ENCODE peak calls at places on chromosomes 11 and 22, in five cellular contexts. One of them, this sample, is unnamed.

GRCh38 chr22:39081557-39081956 is 4.5 kb downstream of the APOBEC3G start:
- DNase-seq in NCI-H1436: no peak
- DNase-seq in stimulated activated CD4-positive, alpha-beta T cell treated with anti-CD3 and anti-CD28 coated beads, Interleukin-4, amount 100 ng/mL, for 4 hours: no peak
- DNase-seq in fibroblast of pulmonary artery: no peak
- DNase-seq in AG08396: no peak
- DNase-seq in this sample: no peak

GRCh38 chr11:120718171-120718570 is 206.6 kb downstream of the GRIK4 start:
- DNase-seq in NCI-H1436: no peak
- DNase-seq in stimulated activated CD4-positive, alpha-beta T cell treated with anti-CD3 and anti-CD28 coated beads, Interleukin-4, amount 100 ng/mL, for 4 hours: no peak
- DNase-seq in fibroblast of pulmonary artery: no peak
- DNase-seq in AG08396: no peak
- DNase-seq in this sample: no peak

GRCh38 chr11:13009476-13009920 is 382 bp downstream of the RASSF10 start:
- DNase-seq in NCI-H1436: no peak
- DNase-seq in stimulated activated CD4-positive, alpha-beta T cell treated with anti-CD3 and anti-CD28 coated beads, Interleukin-4, amount 100 ng/mL, for 4 hours: no peak
- DNase-seq in fibroblast of pulmonary artery: no peak
- DNase-seq in AG08396: no peak
- DNase-seq in this sample: no peak

GRCh38 chr11:44787070-44787469 is 60.3 kb downstream of the TSPAN18 start:
- DNase-seq in NCI-H1436: no peak
- DNase-seq in stimulated activated CD4-positive, alpha-beta T cell treated with anti-CD3 and anti-CD28 coated beads, Interleukin-4, amount 100 ng/mL, for 4 hours: no peak
- DNase-seq in fibroblast of pulmonary artery: no peak
- DNase-seq in AG08396: no peak
- DNase-seq in this sample: no peak

GRCh38 chr22:31244943-31245451 is 32.9 kb downstream of the LIMK2 start:
- DNase-seq in NCI-H1436: no peak
- DNase-seq in stimulated activated CD4-positive, alpha-beta T cell treated with anti-CD3 and anti-CD28 coated beads, Interleukin-4, amount 100 ng/mL, for 4 hours: no peak
- DNase-seq in fibroblast of pulmonary artery: no peak
- DNase-seq in AG08396: no peak
- DNase-seq in this sample: no peak

GRCh38 chr11:110431212-110432073 is 1.7 kb downstream of the FDX1 start:
- DNase-seq in NCI-H1436: no peak
- DNase-seq in stimulated activated CD4-positive, alpha-beta T cell treated with anti-CD3 and anti-CD28 coated beads, Interleukin-4, amount 100 ng/mL, for 4 hours: no peak
- DNase-seq in fibroblast of pulmonary artery: peak; percentile 26
- DNase-seq in AG08396: peak; percentile 31
- DNase-seq in this sample: no peak

GRCh38 chr11:106076421-106076922 is 675 bp downstream of the KBTBD3 start:
- DNase-seq in NCI-H1436: no peak
- DNase-seq in stimulated activated CD4-positive, alpha-beta T cell treated with anti-CD3 and anti-CD28 coated beads, Interleukin-4, amount 100 ng/mL, for 4 hours: no peak
- DNase-seq in fibroblast of pulmonary artery: no peak
- DNase-seq in AG08396: no peak
- DNase-seq in this sample: no peak

GRCh38 chr11:128902515-128903066 is 11.4 kb downstream of the KCNJ5 start:
- DNase-seq in NCI-H1436: no peak
- DNase-seq in stimulated activated CD4-positive, alpha-beta T cell treated with anti-CD3 and anti-CD28 coated beads, Interleukin-4, amount 100 ng/mL, for 4 hours: no peak
- DNase-seq in fibroblast of pulmonary artery: peak; percentile 20
- DNase-seq in AG08396: peak; percentile 64
- DNase-seq in this sample: no peak

GRCh38 chr11:126733685-126734084 is 266.9 kb downstream of the KIRREL3 start:
- DNase-seq in NCI-H1436: no peak
- DNase-seq in stimulated activated CD4-positive, alpha-beta T cell treated with anti-CD3 and anti-CD28 coated beads, Interleukin-4, amount 100 ng/mL, for 4 hours: no peak
- DNase-seq in fibroblast of pulmonary artery: no peak
- DNase-seq in AG08396: peak; percentile 27
- DNase-seq in this sample: no peak

GRCh38 chr22:28817919-28818859 is 17.8 kb upstream of the XBP1 start:
- DNase-seq in NCI-H1436: peak; percentile 61
- DNase-seq in stimulated activated CD4-positive, alpha-beta T cell treated with anti-CD3 and anti-CD28 coated beads, Interleukin-4, amount 100 ng/mL, for 4 hours: no peak
- DNase-seq in fibroblast of pulmonary artery: no peak
- DNase-seq in AG08396: no peak
- DNase-seq in this sample: no peak

GRCh38 chr11:76620471-76620870 is 50.1 kb downstream of the LRRC32 start:
- DNase-seq in NCI-H1436: no peak
- DNase-seq in stimulated activated CD4-positive, alpha-beta T cell treated with anti-CD3 and anti-CD28 coated beads, Interleukin-4, amount 100 ng/mL, for 4 hours: no peak
- DNase-seq in fibroblast of pulmonary artery: peak; percentile 86
- DNase-seq in AG08396: peak; percentile 64
- DNase-seq in this sample: no peak

GRCh38 chr11:64698427-64698826 is 24.6 kb downstream of the NRXN2 start:
- DNase-seq in NCI-H1436: no peak
- DNase-seq in stimulated activated CD4-positive, alpha-beta T cell treated with anti-CD3 and anti-CD28 coated beads, Interleukin-4, amount 100 ng/mL, for 4 hours: no peak
- DNase-seq in fibroblast of pulmonary artery: no peak
- DNase-seq in AG08396: no peak
- DNase-seq in this sample: no peak

GRCh38 chr22:42114721-42115120 is 15.9 kb downstream of the CYP2D6 start:
- DNase-seq in NCI-H1436: no peak
- DNase-seq in stimulated activated CD4-positive, alpha-beta T cell treated with anti-CD3 and anti-CD28 coated beads, Interleukin-4, amount 100 ng/mL, for 4 hours: no peak
- DNase-seq in fibroblast of pulmonary artery: peak; percentile 31
- DNase-seq in AG08396: peak; percentile 43
- DNase-seq in this sample: no peak

GRCh38 chr11:16612801-16613400 is 125.5 kb upstream of the C11orf58 start:
- DNase-seq in NCI-H1436: peak; percentile 6
- DNase-seq in stimulated activated CD4-positive, alpha-beta T cell treated with anti-CD3 and anti-CD28 coated beads, Interleukin-4, amount 100 ng/mL, for 4 hours: no peak
- DNase-seq in fibroblast of pulmonary artery: no peak
- DNase-seq in AG08396: peak; percentile 45
- DNase-seq in this sample: no peak

GRCh38 chr11:33773399-33774355 is 643 bp downstream of the FBXO3 start:
- DNase-seq in NCI-H1436: no peak
- DNase-seq in stimulated activated CD4-positive, alpha-beta T cell treated with anti-CD3 and anti-CD28 coated beads, Interleukin-4, amount 100 ng/mL, for 4 hours: peak; percentile 16
- DNase-seq in fibroblast of pulmonary artery: no peak
- DNase-seq in AG08396: peak; percentile 36
- DNase-seq in this sample: peak; percentile 31

GRCh38 chr11:118914178-118914918 is 11.4 kb downstream of the BCL9L start:
- DNase-seq in NCI-H1436: peak; percentile 42
- DNase-seq in stimulated activated CD4-positive, alpha-beta T cell treated with anti-CD3 and anti-CD28 coated beads, Interleukin-4, amount 100 ng/mL, for 4 hours: peak; percentile 58
- DNase-seq in fibroblast of pulmonary artery: no peak
- DNase-seq in AG08396: no peak
- DNase-seq in this sample: peak; percentile 89

GRCh38 chr22:24337894-24338645 is 67.4 kb downstream of the SPECC1L start:
- DNase-seq in NCI-H1436: no peak
- DNase-seq in stimulated activated CD4-positive, alpha-beta T cell treated with anti-CD3 and anti-CD28 coated beads, Interleukin-4, amount 100 ng/mL, for 4 hours: no peak
- DNase-seq in fibroblast of pulmonary artery: no peak
- DNase-seq in AG08396: no peak
- DNase-seq in this sample: no peak

GRCh38 chr22:48234011-48234410 is 1471.6 kb downstream of the TBC1D22A start:
- DNase-seq in NCI-H1436: no peak
- DNase-seq in stimulated activated CD4-positive, alpha-beta T cell treated with anti-CD3 and anti-CD28 coated beads, Interleukin-4, amount 100 ng/mL, for 4 hours: no peak
- DNase-seq in fibroblast of pulmonary artery: no peak
- DNase-seq in AG08396: no peak
- DNase-seq in this sample: no peak

GRCh38 chr11:14336507-14337503 is 22.2 kb downstream of the RRAS2 start:
- DNase-seq in NCI-H1436: no peak
- DNase-seq in stimulated activated CD4-positive, alpha-beta T cell treated with anti-CD3 and anti-CD28 coated beads, Interleukin-4, amount 100 ng/mL, for 4 hours: no peak
- DNase-seq in fibroblast of pulmonary artery: peak; percentile 76
- DNase-seq in AG08396: peak; percentile 66
- DNase-seq in this sample: no peak

GRCh38 chr11:85643255-85643654 is 4.5 kb upstream of the TMEM126A start:
- DNase-seq in NCI-H1436: no peak
- DNase-seq in stimulated activated CD4-positive, alpha-beta T cell treated with anti-CD3 and anti-CD28 coated beads, Interleukin-4, amount 100 ng/mL, for 4 hours: no peak
- DNase-seq in fibroblast of pulmonary artery: peak; percentile 59
- DNase-seq in AG08396: no peak
- DNase-seq in this sample: no peak

This sample was measured in activated gamma-delta T cell treated with Interleukin-2 at 50 U/mL for 16 hours.